ENCODE peak calls at places on chromosomes 3 and 15, in five cellular contexts. G is activated CD4-positive, alpha-beta T cell treated with anti-CD3 and anti-CD28 coated beads, Interleukin-2, amount 10 ng/mL, durations not matched to agents 7 days and 5 days; W is MV-4-11; C is SK-N-SH; E is uterus. U is an unnamed sample.

GRCh38 chr3:192408007-192408655 is 319.2 kb downstream of the FGF12 start:
- DNase-seq in G (no peak), W (no peak), C (no peak), E (no peak), U (no peak)

GRCh38 chr3:37419979-37420378 is 245.6 kb upstream of the LRRFIP2 start:
- DNase-seq in G (no peak), W (no peak), C (no peak), E (no peak), U (no peak)

GRCh38 chr3:77648214-77648613 is 608.3 kb downstream of the ROBO2 start:
- DNase-seq in G (no peak), W (no peak), C (no peak), E (no peak), U (no peak)

GRCh38 chr3:153903430-153903829 is 217.8 kb upstream of the ARHGEF26 start:
- DNase-seq in G (no peak), W (no peak), C (no peak), E (no peak), U (no peak)

GRCh38 chr3:53081318-53081717 is 35.4 kb upstream of the SFMBT1 start:
- DNase-seq in G (no peak), W (no peak), C (no peak), E (no peak), U (no peak)

GRCh38 chr15:70528270-70528706 is 235.1 kb downstream of the UACA start:
- DNase-seq in G (peak; percentile 82), W (peak; percentile 93), C (no peak), E (no peak), U (peak; percentile 21)

GRCh38 chr3:149898771-149899170 is 71.9 kb downstream of the PFN2 start:
- DNase-seq in G (no peak), W (no peak), C (no peak), E (no peak), U (no peak)

GRCh38 chr3:140207541-140207940 is 272.6 kb downstream of the CLSTN2 start:
- DNase-seq in G (no peak), W (no peak), C (no peak), E (no peak), U (no peak)